ENCODE peak calls at places on chromosome 9, in four cellular contexts. B, H, E and S are unnamed samples.

GRCh38 chr9:33737811-33738606 is 57.4 kb upstream of the PRSS3 start:
- DNase-seq in B (peak; percentile 67), H (no peak), E (no peak), S (peak; percentile 33)

GRCh38 chr9:93080406-93080805 is 15.6 kb upstream of the CARD19 start:
- DNase-seq in B (no peak), H (no peak), E (no peak), S (no peak)

GRCh38 chr9:32264171-32264862 is 120.1 kb upstream of the ACO1 start:
- DNase-seq in B (peak; percentile 32), H (no peak), E (no peak), S (no peak)

GRCh38 chr9:114184071-114184470 is 28.7 kb downstream of the COL27A1 start:
- DNase-seq in B (no peak), H (no peak), E (no peak), S (no peak)

GRCh38 chr9:110187126-110187525 is 20.8 kb downstream of the C9orf152 start:
- DNase-seq in B (no peak), H (no peak), E (no peak), S (no peak)

GRCh38 chr9:23775549-23775948 is 50.5 kb downstream of the ELAVL2 start:
- DNase-seq in B (peak; percentile 3), H (no peak), E (no peak), S (no peak)

GRCh38 chr9:108766786-108767185 is 89.0 kb downstream of the ACTL7B start:
- DNase-seq in B (no peak), H (no peak), E (no peak), S (peak; percentile 88)

GRCh38 chr9:91681461-91682305 is 258.1 kb upstream of the NFIL3 start:
- DNase-seq in B (no peak), H (peak; percentile 34), E (peak; percentile 35), S (peak; percentile 85)

GRCh38 chr9:104068546-104068945 is 25.6 kb upstream of the SMC2 start:
- DNase-seq in B (no peak), H (no peak), E (no peak), S (no peak)

GRCh38 chr9:126860757-126861466 is 473 bp downstream of the ZBTB34 start:
- DNase-seq in B (peak; percentile 51), H (no peak), E (no peak), S (no peak)

GRCh38 chr9:134358026-134358967 is 32.0 kb downstream of the RXRA start:
- DNase-seq in B (peak; percentile 57), H (no peak), E (peak; percentile 11), S (no peak)

GRCh38 chr9:115158666-115159481 is 40.9 kb upstream of the TNC start:
- DNase-seq in B (no peak), H (no peak), E (no peak), S (no peak)

GRCh38 chr9:3215658-3216057 is 310.1 kb downstream of the RFX3 start:
- DNase-seq in B (no peak), H (no peak), E (no peak), S (no peak)